ENCODE peak calls at places on chromosomes 12 and 14, in four cellular contexts. One of them, this sample, is unnamed.

GRCh38 chr14:30005114-30005698 is 77.6 kb upstream of the PRKD1 start:
- DNase-seq in CD8-positive, alpha-beta T cell: no peak
- DNase-seq in CD8-positive, alpha-beta memory T cell: no peak
- DNase-seq in small intestine: peak; percentile 80
- DNase-seq in this sample: no peak

GRCh38 chr14:105902131-105902898 is 375.9 kb downstream of the TMEM121 start:
- DNase-seq in CD8-positive, alpha-beta memory T cell: no peak
- DNase-seq in CD8-positive, alpha-beta T cell: no peak
- DNase-seq in small intestine: no peak
- DNase-seq in this sample: no peak

GRCh38 chr14:95255013-95255412 is 64.7 kb downstream of the CLMN start:
- DNase-seq in small intestine: no peak
- DNase-seq in CD8-positive, alpha-beta memory T cell: no peak
- DNase-seq in CD8-positive, alpha-beta T cell: no peak
- DNase-seq in this sample: no peak

GRCh38 chr12:114041136-114041535 is 75.0 kb upstream of the RBM19 start:
- DNase-seq in CD8-positive, alpha-beta memory T cell: no peak
- DNase-seq in CD8-positive, alpha-beta T cell: no peak
- DNase-seq in small intestine: no peak
- DNase-seq in this sample: no peak

GRCh38 chr12:11500222-11500860 is 105.0 kb upstream of the PRB2 start:
- DNase-seq in CD8-positive, alpha-beta T cell: peak; percentile 84
- DNase-seq in small intestine: peak; percentile 59
- DNase-seq in CD8-positive, alpha-beta memory T cell: peak; percentile 77
- DNase-seq in this sample: peak; percentile 74

GRCh38 chr12:126482238-126482889 is 1417.1 kb downstream of the AACS start:
- DNase-seq in CD8-positive, alpha-beta T cell: no peak
- DNase-seq in CD8-positive, alpha-beta memory T cell: no peak
- DNase-seq in small intestine: no peak
- DNase-seq in this sample: no peak

GRCh38 chr14:55850803-55851202 is 267.4 kb upstream of the PELI2 start:
- DNase-seq in CD8-positive, alpha-beta memory T cell: no peak
- DNase-seq in CD8-positive, alpha-beta T cell: no peak
- DNase-seq in small intestine: peak; percentile 26
- DNase-seq in this sample: no peak

GRCh38 chr12:72346331-72346944 is 74.3 kb downstream of the TRHDE start:
- DNase-seq in CD8-positive, alpha-beta T cell: no peak
- DNase-seq in small intestine: peak; percentile 80
- DNase-seq in CD8-positive, alpha-beta memory T cell: no peak
- DNase-seq in this sample: no peak

GRCh38 chr14:61281186-61281676 is at the start of gene TMEM30B:
- DNase-seq in small intestine: peak; percentile 98
- DNase-seq in CD8-positive, alpha-beta T cell: peak; percentile 67
- DNase-seq in CD8-positive, alpha-beta memory T cell: peak; percentile 57
- DNase-seq in this sample: peak; percentile 47

GRCh38 chr14:75751291-75751690 is 90.2 kb downstream of the TTLL5 start:
- DNase-seq in small intestine: no peak
- DNase-seq in CD8-positive, alpha-beta memory T cell: no peak
- DNase-seq in CD8-positive, alpha-beta T cell: no peak
- DNase-seq in this sample: no peak

GRCh38 chr12:80679346-80680131 is 27.9 kb upstream of the MYF6 start:
- DNase-seq in CD8-positive, alpha-beta T cell: no peak
- DNase-seq in small intestine: no peak
- DNase-seq in CD8-positive, alpha-beta memory T cell: no peak
- DNase-seq in this sample: no peak

GRCh38 chr14:76456200-76456599 is 80.3 kb downstream of the ESRRB start:
- DNase-seq in CD8-positive, alpha-beta T cell: no peak
- DNase-seq in small intestine: peak; percentile 44
- DNase-seq in CD8-positive, alpha-beta memory T cell: no peak
- DNase-seq in this sample: no peak

GRCh38 chr12:26939953-26940352 is 1.7 kb downstream of the FGFR1OP2 start:
- DNase-seq in CD8-positive, alpha-beta memory T cell: no peak
- DNase-seq in small intestine: peak; percentile 8
- DNase-seq in CD8-positive, alpha-beta T cell: no peak
- DNase-seq in this sample: no peak

DNA sequence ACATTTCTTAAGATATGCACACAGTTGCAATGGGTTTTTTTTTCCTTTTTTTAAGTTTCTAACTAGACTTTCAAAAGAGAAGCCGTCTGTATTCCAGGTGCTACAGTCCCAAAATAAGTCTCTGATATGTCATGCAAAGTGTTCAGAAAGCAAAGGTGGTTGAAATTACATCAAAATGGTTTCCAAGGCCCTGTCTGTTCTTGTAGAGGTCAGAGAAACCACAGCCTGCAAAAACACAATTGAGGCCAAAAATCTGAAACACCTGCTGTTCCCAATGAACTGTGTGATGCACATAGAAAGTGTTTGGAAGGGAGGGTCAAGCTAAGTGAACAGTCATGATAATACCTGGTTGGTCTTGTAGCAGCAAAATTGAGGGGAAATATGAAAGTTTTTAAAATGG is 91.0 kb downstream of the VRK1 start:
- DNase-seq in small intestine: no peak
- DNase-seq in CD8-positive, alpha-beta memory T cell: no peak
- DNase-seq in CD8-positive, alpha-beta T cell: no peak
- DNase-seq in this sample: no peak
- H3K27ac ChIP-seq in small intestine: no peak overlapping the region
- H3K27ac ChIP-seq in CD8-positive, alpha-beta memory T cell: no peak overlapping the region
- H3K27ac ChIP-seq in CD8-positive, alpha-beta T cell: no peak overlapping the region
- H3K27ac ChIP-seq in this sample: no peak overlapping the region

GRCh38 chr14:71474866-71475265 is 457.4 kb upstream of the RGS6 start:
- DNase-seq in small intestine: no peak
- DNase-seq in CD8-positive, alpha-beta memory T cell: no peak
- DNase-seq in CD8-positive, alpha-beta T cell: no peak
- DNase-seq in this sample: no peak

GRCh38 chr14:71482701-71483100 is 449.5 kb upstream of the RGS6 start:
- DNase-seq in small intestine: no peak
- DNase-seq in CD8-positive, alpha-beta T cell: no peak
- DNase-seq in CD8-positive, alpha-beta memory T cell: no peak
- DNase-seq in this sample: no peak

GRCh38 chr14:71475916-71476315 is 456.3 kb upstream of the RGS6 start:
- DNase-seq in CD8-positive, alpha-beta memory T cell: no peak
- DNase-seq in CD8-positive, alpha-beta T cell: no peak
- DNase-seq in small intestine: no peak
- DNase-seq in this sample: no peak

GRCh38 chr14:71481215-71481614 is 451.0 kb upstream of the RGS6 start:
- DNase-seq in CD8-positive, alpha-beta memory T cell: no peak
- DNase-seq in small intestine: no peak
- DNase-seq in CD8-positive, alpha-beta T cell: no peak
- DNase-seq in this sample: no peak

GRCh38 chr14:71478542-71478941 is 453.7 kb upstream of the RGS6 start:
- DNase-seq in CD8-positive, alpha-beta T cell: no peak
- DNase-seq in CD8-positive, alpha-beta memory T cell: no peak
- DNase-seq in small intestine: no peak
- DNase-seq in this sample: no peak
- H3K27ac ChIP-seq in CD8-positive, alpha-beta T cell: no peak overlapping the region
- H3K27ac ChIP-seq in CD8-positive, alpha-beta memory T cell: no peak overlapping the region
- H3K27ac ChIP-seq in small intestine: no peak overlapping the region
- H3K27ac ChIP-seq in this sample: no peak overlapping the region

DNA sequence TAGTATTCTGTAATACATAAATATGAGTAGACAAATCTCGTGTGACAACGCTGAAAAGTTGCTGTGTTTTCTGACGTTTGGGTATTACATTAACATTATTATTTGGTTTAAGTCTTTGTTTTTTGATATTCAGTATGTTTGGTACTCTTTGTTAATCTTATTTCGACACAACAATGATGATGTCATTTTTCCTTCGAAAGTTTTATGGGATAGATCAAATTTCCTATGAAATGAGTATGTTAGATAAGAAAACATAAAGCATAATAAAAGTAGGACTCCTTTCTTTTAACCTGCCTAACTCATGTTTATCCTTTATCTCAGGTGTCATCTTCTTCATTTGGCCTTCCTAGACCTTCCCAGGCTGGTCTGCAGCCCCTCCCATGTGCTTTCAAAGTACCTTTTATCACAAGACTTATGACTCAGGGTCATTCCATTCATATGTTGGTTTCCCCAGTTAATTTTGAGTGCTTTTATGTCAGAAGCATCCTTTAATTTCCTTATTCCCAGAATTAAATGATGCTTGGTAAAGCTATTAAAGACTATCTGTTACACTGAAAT is 322.0 kb downstream of the RAD51B start:
- DNase-seq in CD8-positive, alpha-beta T cell: no peak
- DNase-seq in small intestine: peak; percentile 18
- DNase-seq in CD8-positive, alpha-beta memory T cell: no peak
- DNase-seq in this sample: no peak
- H3K27ac ChIP-seq in CD8-positive, alpha-beta T cell: no peak overlapping the region
- H3K27ac ChIP-seq in small intestine: peak overlapping the region; percentile 63
- H3K27ac ChIP-seq in CD8-positive, alpha-beta memory T cell: no peak overlapping the region
- H3K27ac ChIP-seq in this sample: no peak overlapping the region

GRCh38 chr14:67738740-67739504 is 37.2 kb downstream of the RDH12 start:
- DNase-seq in CD8-positive, alpha-beta T cell: no peak
- DNase-seq in small intestine: peak; percentile 89
- DNase-seq in CD8-positive, alpha-beta memory T cell: no peak
- DNase-seq in this sample: peak; percentile 46
- H3K27ac ChIP-seq in CD8-positive, alpha-beta T cell: no peak overlapping the region
- H3K27ac ChIP-seq in small intestine: peak overlapping the region; percentile 60
- H3K27ac ChIP-seq in CD8-positive, alpha-beta memory T cell: no peak overlapping the region
- H3K27ac ChIP-seq in this sample: no peak overlapping the region

GRCh38 chr12:65300679-65301349 is 22.3 kb downstream of the MSRB3 start:
- DNase-seq in small intestine: peak; percentile 29
- DNase-seq in CD8-positive, alpha-beta memory T cell: no peak
- DNase-seq in CD8-positive, alpha-beta T cell: no peak
- DNase-seq in this sample: no peak

GRCh38 chr12:65293735-65294134 is 15.3 kb downstream of the MSRB3 start:
- DNase-seq in CD8-positive, alpha-beta T cell: no peak
- DNase-seq in small intestine: no peak
- DNase-seq in CD8-positive, alpha-beta memory T cell: no peak
- DNase-seq in this sample: no peak

GRCh38 chr12:65294863-65295262 is 16.4 kb downstream of the MSRB3 start:
- DNase-seq in small intestine: no peak
- DNase-seq in CD8-positive, alpha-beta T cell: no peak
- DNase-seq in CD8-positive, alpha-beta memory T cell: no peak
- DNase-seq in this sample: no peak

GRCh38 chr12:65300067-65300466 is 21.6 kb downstream of the MSRB3 start:
- DNase-seq in small intestine: no peak
- DNase-seq in CD8-positive, alpha-beta memory T cell: no peak
- DNase-seq in CD8-positive, alpha-beta T cell: no peak
- DNase-seq in this sample: no peak

DNA sequence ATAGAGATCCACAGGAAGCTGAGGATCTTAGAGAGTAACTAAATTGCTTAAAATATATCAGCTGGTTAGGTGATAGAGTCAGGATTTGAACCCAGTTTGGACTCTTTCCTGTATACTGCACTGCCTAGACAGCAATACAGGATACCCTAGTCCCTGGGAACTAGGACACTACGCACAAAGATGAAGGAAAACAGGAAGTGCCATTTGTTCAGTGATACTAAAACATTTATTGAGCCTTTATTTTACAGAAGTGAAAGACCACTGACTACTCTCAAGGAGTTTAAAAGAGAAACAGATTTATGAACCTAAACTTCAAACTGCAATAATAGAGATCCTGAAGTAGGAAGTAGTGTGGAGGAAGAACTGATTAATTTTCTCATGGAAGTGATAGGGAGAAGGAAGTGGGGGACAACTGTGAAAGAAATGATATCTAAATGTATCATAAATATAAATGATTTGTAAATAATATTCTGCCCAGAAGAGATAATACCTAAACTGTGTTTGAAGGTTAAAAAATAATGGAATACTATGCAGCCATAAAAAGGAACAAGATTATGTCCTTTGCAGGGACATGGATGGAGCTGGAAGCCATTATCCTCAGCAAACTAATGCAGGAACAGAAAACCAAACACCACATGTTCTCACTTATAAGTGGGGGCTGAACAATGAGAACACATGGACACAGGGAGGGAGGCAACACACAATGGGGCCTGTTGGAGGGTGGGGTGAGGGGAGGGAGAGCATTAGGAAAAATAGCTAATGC is 18.2 kb downstream of the MSRB3 start:
- DNase-seq in small intestine: no peak
- DNase-seq in CD8-positive, alpha-beta memory T cell: no peak
- DNase-seq in CD8-positive, alpha-beta T cell: no peak
- DNase-seq in this sample: no peak
- H3K27ac ChIP-seq in small intestine: no peak overlapping the region
- H3K27ac ChIP-seq in CD8-positive, alpha-beta memory T cell: no peak overlapping the region
- H3K27ac ChIP-seq in CD8-positive, alpha-beta T cell: no peak overlapping the region
- H3K27ac ChIP-seq in this sample: no peak overlapping the region

GRCh38 chr12:9872116-9872515 is 3.0 kb upstream of the CLEC2B start:
- DNase-seq in small intestine: no peak
- DNase-seq in CD8-positive, alpha-beta memory T cell: no peak
- DNase-seq in CD8-positive, alpha-beta T cell: no peak
- DNase-seq in this sample: no peak

GRCh38 chr12:9868271-9868815 is 811 bp downstream of the CLEC2B start:
- DNase-seq in CD8-positive, alpha-beta memory T cell: peak; percentile 33
- DNase-seq in small intestine: peak; percentile 20
- DNase-seq in CD8-positive, alpha-beta T cell: no peak
- DNase-seq in this sample: peak; percentile 17

GRCh38 chr12:9868951-9869306 is 225 bp downstream of the CLEC2B start:
- DNase-seq in CD8-positive, alpha-beta T cell: no peak
- DNase-seq in CD8-positive, alpha-beta memory T cell: no peak
- DNase-seq in small intestine: no peak
- DNase-seq in this sample: no peak

GRCh38 chr12:9869307-9870161 is at the start of gene CLEC2B:
- DNase-seq in small intestine: peak; percentile 76
- DNase-seq in CD8-positive, alpha-beta T cell: no peak
- DNase-seq in CD8-positive, alpha-beta memory T cell: peak; percentile 61
- DNase-seq in this sample: peak; percentile 59

GRCh38 chr12:9870311-9870866 is 1.2 kb upstream of the CLEC2B start:
- DNase-seq in CD8-positive, alpha-beta T cell: no peak
- DNase-seq in CD8-positive, alpha-beta memory T cell: peak; percentile 26
- DNase-seq in small intestine: no peak
- DNase-seq in this sample: peak; percentile 7
- H3K27ac ChIP-seq in CD8-positive, alpha-beta T cell: peak overlapping the region; percentile 79
- H3K27ac ChIP-seq in CD8-positive, alpha-beta memory T cell: peak overlapping the region; percentile 73
- H3K27ac ChIP-seq in small intestine: no peak overlapping the region
- H3K27ac ChIP-seq in this sample: peak overlapping the region; percentile 83

GRCh38 chr14:100726467-100726811 is 253 bp upstream of the DLK1 start:
- DNase-seq in small intestine: no peak
- DNase-seq in CD8-positive, alpha-beta memory T cell: no peak
- DNase-seq in CD8-positive, alpha-beta T cell: no peak
- DNase-seq in this sample: no peak

GRCh38 chr14:100723135-100723883 is 3.4 kb upstream of the DLK1 start:
- DNase-seq in CD8-positive, alpha-beta T cell: no peak
- DNase-seq in small intestine: no peak
- DNase-seq in CD8-positive, alpha-beta memory T cell: no peak
- DNase-seq in this sample: no peak

GRCh38 chr14:100722367-100722766 is 4.3 kb upstream of the DLK1 start:
- DNase-seq in CD8-positive, alpha-beta memory T cell: no peak
- DNase-seq in small intestine: no peak
- DNase-seq in CD8-positive, alpha-beta T cell: no peak
- DNase-seq in this sample: no peak

GRCh38 chr14:100725587-100726387 is 905 bp upstream of the DLK1 start:
- DNase-seq in CD8-positive, alpha-beta T cell: no peak
- DNase-seq in CD8-positive, alpha-beta memory T cell: no peak
- DNase-seq in small intestine: no peak
- DNase-seq in this sample: no peak

DNA sequence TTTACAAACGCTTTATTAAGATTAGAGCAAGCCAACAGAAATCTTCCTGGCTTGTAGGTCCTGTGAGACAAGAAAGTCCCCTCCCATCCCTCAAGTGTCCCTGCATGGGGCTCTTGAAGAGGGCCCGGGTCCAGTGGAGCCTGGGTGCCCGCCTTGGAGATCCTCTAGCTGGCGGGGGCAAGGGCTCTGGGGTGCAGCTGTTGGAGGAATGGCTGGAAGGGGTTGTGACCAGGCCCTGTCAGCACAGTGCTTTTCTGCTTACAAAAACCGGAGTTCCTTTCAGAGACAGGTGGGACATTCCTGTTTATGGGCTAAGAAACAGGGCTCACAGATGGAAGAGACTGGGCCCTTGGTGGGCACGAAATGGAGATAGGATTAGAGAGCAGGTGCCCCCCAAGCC is 2.6 kb upstream of the DLK1 start:
- DNase-seq in CD8-positive, alpha-beta memory T cell: no peak
- DNase-seq in CD8-positive, alpha-beta T cell: no peak
- DNase-seq in small intestine: no peak
- DNase-seq in this sample: no peak
- H3K27ac ChIP-seq in CD8-positive, alpha-beta memory T cell: no peak overlapping the region
- H3K27ac ChIP-seq in CD8-positive, alpha-beta T cell: no peak overlapping the region
- H3K27ac ChIP-seq in small intestine: no peak overlapping the region
- H3K27ac ChIP-seq in this sample: no peak overlapping the region

This sample was measured in CD4-positive, alpha-beta memory T cell.